ENCODE peak calls at places on chromosome 13, in four cellular contexts. D, X, U and A are unnamed samples.
A peak's percentile ranks its signal among the peaks of the same experiment; 100 is the strongest.

GRCh38 chr13:28609936-28610335 is 49.0 kb upstream of the POMP start:
- DNase-seq in X (no peak), U (no peak), D (no peak), A (no peak)

GRCh38 chr13:33328691-33329090 is 43.1 kb upstream of the STARD13 start:
- DNase-seq in U (no peak), X (peak; percentile 41), D (no peak), A (no peak)

GRCh38 chr13:23344923-23345322 is 88.6 kb downstream of the SACS start:
- DNase-seq in X (no peak), U (no peak), D (no peak), A (no peak)

GRCh38 chr13:40552895-40553294 is 113.5 kb downstream of the FOXO1 start:
- DNase-seq in D (no peak), X (no peak), U (no peak), A (no peak)

GRCh38 chr13:65063753-65064152 is 2166.4 kb downstream of the PCDH9 start:
- DNase-seq in X (no peak), U (no peak), D (no peak), A (no peak)

GRCh38 chr13:50244913-50245574 is 229.8 kb downstream of the KCNRG start:
- DNase-seq in U (peak; percentile 12), D (no peak), X (no peak), A (no peak)

GRCh38 chr13:37595162-37595561 is 3.4 kb downstream of the POSTN start:
- DNase-seq in D (no peak), U (no peak), X (no peak), A (no peak)

GRCh38 chr13:48790199-48790598 is 136.5 kb downstream of the CYSLTR2 start:
- DNase-seq in U (no peak), X (no peak), D (no peak), A (no peak)

GRCh38 chr13:109301711-109302110 is 484.7 kb downstream of the IRS2 start:
- DNase-seq in X (no peak), U (no peak), D (no peak), A (no peak)

GRCh38 chr13:20118268-20119140 is 42.3 kb downstream of the GJA3 start:
- DNase-seq in X (peak; percentile 36), U (no peak), D (peak; percentile 70), A (no peak)

GRCh38 chr13:75318138-75318833 is 163.7 kb downstream of the TBC1D4 start:
- DNase-seq in X (no peak), D (no peak), U (no peak), A (no peak)

DNA sequence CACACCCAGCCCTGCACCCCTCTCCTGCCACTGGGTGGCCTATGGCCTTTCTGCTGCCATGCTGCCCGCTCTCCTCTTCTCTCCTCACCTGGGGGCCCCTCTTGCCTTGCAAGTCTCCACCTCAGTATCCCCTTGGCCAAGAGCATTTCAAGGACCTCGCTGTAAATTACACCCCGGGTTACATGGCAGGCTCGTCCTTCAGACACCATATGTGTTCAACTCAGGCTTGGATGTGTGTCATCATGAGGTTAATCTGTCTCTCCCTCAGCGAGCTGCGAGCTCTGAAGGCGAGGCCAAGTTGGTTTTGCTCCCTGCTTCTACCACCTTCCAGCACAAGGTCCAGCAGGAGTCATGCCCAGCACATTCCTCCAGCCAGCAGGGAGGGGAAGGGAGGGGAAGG is 74.8 kb upstream of the TM9SF2 start:
- DNase-seq in X (no peak), D (peak; percentile 23), U (no peak), A (no peak)
- H3K27me3 ChIP-seq in X (no peaks in the 10 kb centered on the region), D (no peaks in the 10 kb centered on the region), U (no peaks in the 10 kb centered on the region), A (no peaks in the 10 kb centered on the region)

DNA sequence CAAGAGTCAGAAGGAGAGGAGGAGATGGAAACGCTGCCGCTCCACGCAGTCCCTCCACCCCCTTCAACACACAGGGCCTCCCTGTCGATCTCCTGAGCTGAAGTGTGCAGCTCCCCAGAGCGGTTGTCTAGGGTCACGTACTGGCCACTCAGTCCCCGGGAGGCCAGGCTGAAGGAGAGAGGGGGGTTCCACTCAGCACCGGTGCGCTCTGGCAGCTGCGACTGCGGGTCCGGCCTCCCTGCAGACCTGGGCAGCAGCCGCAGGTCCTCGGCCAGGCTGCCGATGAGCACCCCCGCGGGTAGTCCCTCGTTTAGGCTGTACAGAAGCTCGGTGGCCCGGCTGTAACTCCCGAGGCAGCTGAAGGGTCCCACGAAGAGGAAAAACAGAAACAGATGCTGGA is 2.1 kb downstream of the PCDH20 start:
- DNase-seq in D (peak; percentile 36), U (no peak), X (peak; percentile 34), A (peak; percentile 14)
- H3K27me3 ChIP-seq in D (peaks cover 12% of the 10 kb centered on the region), U (no peaks in the 10 kb centered on the region), X (peaks cover 37% of the 10 kb centered on the region), A (peaks cover 40% of the 10 kb centered on the region)

DNA sequence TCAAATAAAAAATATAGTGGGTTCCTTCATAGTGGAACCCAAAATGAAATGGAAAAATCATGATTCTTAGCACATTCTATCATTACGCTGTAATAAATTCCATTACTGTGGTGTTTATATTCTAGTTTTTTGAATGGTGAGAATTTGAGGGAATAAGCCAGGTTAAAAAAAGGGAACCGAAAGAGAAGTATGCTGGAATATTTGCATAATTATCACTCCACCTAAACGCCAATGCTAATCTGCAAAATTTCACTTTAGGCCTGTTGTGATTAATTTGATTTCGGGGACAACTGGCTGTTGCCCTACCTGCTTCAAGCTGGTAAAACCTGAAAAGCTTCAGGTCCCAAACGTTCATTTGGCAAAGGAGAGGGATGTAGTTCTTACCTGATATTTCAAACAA is 32.1 kb upstream of the SCEL start:
- DNase-seq in U (no peak), X (no peak), D (no peak), A (no peak)
- H3K27me3 ChIP-seq in U (no peaks in the 10 kb centered on the region), X (no peaks in the 10 kb centered on the region), D (no peaks in the 10 kb centered on the region), A (no peaks in the 10 kb centered on the region)

GRCh38 chr13:53105881-53106280 is 77.3 kb downstream of the OLFM4 start:
- DNase-seq in D (no peak), X (no peak), U (no peak), A (no peak)
- H3K27me3 ChIP-seq in D (no peaks in the 10 kb centered on the region), X (no peaks in the 10 kb centered on the region), U (no peaks in the 10 kb centered on the region), A (no peaks in the 10 kb centered on the region)

DNA sequence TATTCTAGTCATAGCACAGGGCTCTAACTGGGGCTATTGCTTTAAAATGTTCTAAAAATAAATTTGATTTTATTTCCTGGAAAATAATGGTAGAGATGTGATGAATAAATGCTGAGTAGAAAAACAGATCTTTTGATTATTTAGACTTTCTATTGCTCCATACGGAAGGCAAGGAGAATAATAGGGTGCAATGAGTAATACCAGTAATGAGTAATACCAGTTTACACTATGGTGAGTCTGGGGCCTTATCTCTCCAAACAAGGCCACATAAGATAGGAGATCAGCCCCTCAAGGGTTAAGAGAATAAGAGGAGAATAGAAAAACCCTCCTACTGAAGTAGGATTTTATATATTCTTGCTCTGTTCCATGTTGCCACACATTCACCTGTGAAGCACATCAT is 390.5 kb downstream of the KLF5 start:
- DNase-seq in X (no peak), D (no peak), U (no peak), A (no peak)
- H3K27me3 ChIP-seq in X (no peaks in the 10 kb centered on the region), D (no peaks in the 10 kb centered on the region), U (no peaks in the 10 kb centered on the region), A (no peaks in the 10 kb centered on the region)